ENCODE peak calls at places on chromosomes 11 and 22, in ten cellular contexts. One of them, this sample, is unnamed.

GRCh38 chr11:116874251-116874650 is 36.8 kb upstream of the APOA1 start:
- DNase-seq in stimulated activated CD4-positive, alpha-beta T cell treated with anti-CD3 and anti-CD28 coated beads, Interleukin-1b, Interleukin-23, amount 100 ng/mL, for 1 hour: no peak
- DNase-seq in NCI-H1048: no peak
- DNase-seq in HS-27A: no peak
- DNase-seq in stimulated activated naive CD8-positive, alpha-beta T cell treated with anti-CD3 and anti-CD28 coated beads, Interleukin-15, Interleukin-2, amounts not matched to agents 100 U/mL and 50 U/mL, for 24 hours: no peak
- DNase-seq in activated CD8-positive, alpha-beta T cell treated with anti-CD3 and anti-CD28 coated beads, Interleukin-2, amount 10 ng/mL, durations not matched to agents 7 days and 5 days: no peak
- DNase-seq in stimulated activated CD8-positive, alpha-beta memory T cell treated with anti-CD3 and anti-CD28 coated beads, Interleukin-2, amount 100 ng/mL, for 1 hour: no peak
- DNase-seq in activated naive CD8-positive, alpha-beta T cell treated with anti-CD3 and anti-CD28 coated beads, Interleukin-2, amount 10 ng/mL, durations not matched to agents 7 days and 5 days: no peak
- DNase-seq in dermis microvascular lymphatic vessel endothelial cell: no peak
- DNase-seq in epithelial cell of prostate: no peak
- DNase-seq in this sample: no peak

GRCh38 chr11:119977584-119977860 is 160.4 kb downstream of the TRIM29 start:
- DNase-seq in HS-27A: no peak
- DNase-seq in dermis microvascular lymphatic vessel endothelial cell: no peak
- DNase-seq in stimulated activated CD8-positive, alpha-beta memory T cell treated with anti-CD3 and anti-CD28 coated beads, Interleukin-2, amount 100 ng/mL, for 1 hour: no peak
- DNase-seq in activated CD8-positive, alpha-beta T cell treated with anti-CD3 and anti-CD28 coated beads, Interleukin-2, amount 10 ng/mL, durations not matched to agents 7 days and 5 days: no peak
- DNase-seq in activated naive CD8-positive, alpha-beta T cell treated with anti-CD3 and anti-CD28 coated beads, Interleukin-2, amount 10 ng/mL, durations not matched to agents 7 days and 5 days: no peak
- DNase-seq in stimulated activated naive CD8-positive, alpha-beta T cell treated with anti-CD3 and anti-CD28 coated beads, Interleukin-15, Interleukin-2, amounts not matched to agents 100 U/mL and 50 U/mL, for 24 hours: no peak
- DNase-seq in NCI-H1048: no peak
- DNase-seq in epithelial cell of prostate: no peak
- DNase-seq in stimulated activated CD4-positive, alpha-beta T cell treated with anti-CD3 and anti-CD28 coated beads, Interleukin-1b, Interleukin-23, amount 100 ng/mL, for 1 hour: no peak
- DNase-seq in this sample: no peak

GRCh38 chr11:16902979-16903378 is 111.2 kb downstream of the PLEKHA7 start:
- DNase-seq in activated CD8-positive, alpha-beta T cell treated with anti-CD3 and anti-CD28 coated beads, Interleukin-2, amount 10 ng/mL, durations not matched to agents 7 days and 5 days: no peak
- DNase-seq in stimulated activated CD8-positive, alpha-beta memory T cell treated with anti-CD3 and anti-CD28 coated beads, Interleukin-2, amount 100 ng/mL, for 1 hour: no peak
- DNase-seq in stimulated activated CD4-positive, alpha-beta T cell treated with anti-CD3 and anti-CD28 coated beads, Interleukin-1b, Interleukin-23, amount 100 ng/mL, for 1 hour: no peak
- DNase-seq in activated naive CD8-positive, alpha-beta T cell treated with anti-CD3 and anti-CD28 coated beads, Interleukin-2, amount 10 ng/mL, durations not matched to agents 7 days and 5 days: no peak
- DNase-seq in epithelial cell of prostate: no peak
- DNase-seq in stimulated activated naive CD8-positive, alpha-beta T cell treated with anti-CD3 and anti-CD28 coated beads, Interleukin-15, Interleukin-2, amounts not matched to agents 100 U/mL and 50 U/mL, for 24 hours: no peak
- DNase-seq in dermis microvascular lymphatic vessel endothelial cell: peak
- DNase-seq in HS-27A: no peak
- DNase-seq in NCI-H1048: no peak
- DNase-seq in this sample: no peak

GRCh38 chr11:86980397-86980796 is 25.2 kb upstream of the FZD4 start:
- DNase-seq in activated naive CD8-positive, alpha-beta T cell treated with anti-CD3 and anti-CD28 coated beads, Interleukin-2, amount 10 ng/mL, durations not matched to agents 7 days and 5 days: no peak
- DNase-seq in HS-27A: no peak
- DNase-seq in stimulated activated naive CD8-positive, alpha-beta T cell treated with anti-CD3 and anti-CD28 coated beads, Interleukin-15, Interleukin-2, amounts not matched to agents 100 U/mL and 50 U/mL, for 24 hours: no peak
- DNase-seq in stimulated activated CD4-positive, alpha-beta T cell treated with anti-CD3 and anti-CD28 coated beads, Interleukin-1b, Interleukin-23, amount 100 ng/mL, for 1 hour: no peak
- DNase-seq in dermis microvascular lymphatic vessel endothelial cell: no peak
- DNase-seq in epithelial cell of prostate: no peak
- DNase-seq in activated CD8-positive, alpha-beta T cell treated with anti-CD3 and anti-CD28 coated beads, Interleukin-2, amount 10 ng/mL, durations not matched to agents 7 days and 5 days: no peak
- DNase-seq in stimulated activated CD8-positive, alpha-beta memory T cell treated with anti-CD3 and anti-CD28 coated beads, Interleukin-2, amount 100 ng/mL, for 1 hour: no peak
- DNase-seq in NCI-H1048: no peak
- DNase-seq in this sample: no peak

GRCh38 chr11:116849060-116849459 is 11.6 kb upstream of the APOA1 start:
- DNase-seq in stimulated activated CD4-positive, alpha-beta T cell treated with anti-CD3 and anti-CD28 coated beads, Interleukin-1b, Interleukin-23, amount 100 ng/mL, for 1 hour: no peak
- DNase-seq in activated CD8-positive, alpha-beta T cell treated with anti-CD3 and anti-CD28 coated beads, Interleukin-2, amount 10 ng/mL, durations not matched to agents 7 days and 5 days: no peak
- DNase-seq in NCI-H1048: no peak
- DNase-seq in dermis microvascular lymphatic vessel endothelial cell: no peak
- DNase-seq in stimulated activated CD8-positive, alpha-beta memory T cell treated with anti-CD3 and anti-CD28 coated beads, Interleukin-2, amount 100 ng/mL, for 1 hour: no peak
- DNase-seq in epithelial cell of prostate: no peak
- DNase-seq in activated naive CD8-positive, alpha-beta T cell treated with anti-CD3 and anti-CD28 coated beads, Interleukin-2, amount 10 ng/mL, durations not matched to agents 7 days and 5 days: no peak
- DNase-seq in HS-27A: no peak
- DNase-seq in stimulated activated naive CD8-positive, alpha-beta T cell treated with anti-CD3 and anti-CD28 coated beads, Interleukin-15, Interleukin-2, amounts not matched to agents 100 U/mL and 50 U/mL, for 24 hours: no peak
- DNase-seq in this sample: no peak

GRCh38 chr22:26170795-26171194 is 1.5 kb downstream of the SEZ6L start:
- DNase-seq in NCI-H1048: no peak
- DNase-seq in activated CD8-positive, alpha-beta T cell treated with anti-CD3 and anti-CD28 coated beads, Interleukin-2, amount 10 ng/mL, durations not matched to agents 7 days and 5 days: peak
- DNase-seq in stimulated activated CD4-positive, alpha-beta T cell treated with anti-CD3 and anti-CD28 coated beads, Interleukin-1b, Interleukin-23, amount 100 ng/mL, for 1 hour: no peak
- DNase-seq in stimulated activated naive CD8-positive, alpha-beta T cell treated with anti-CD3 and anti-CD28 coated beads, Interleukin-15, Interleukin-2, amounts not matched to agents 100 U/mL and 50 U/mL, for 24 hours: peak
- DNase-seq in activated naive CD8-positive, alpha-beta T cell treated with anti-CD3 and anti-CD28 coated beads, Interleukin-2, amount 10 ng/mL, durations not matched to agents 7 days and 5 days: peak
- DNase-seq in epithelial cell of prostate: no peak
- DNase-seq in stimulated activated CD8-positive, alpha-beta memory T cell treated with anti-CD3 and anti-CD28 coated beads, Interleukin-2, amount 100 ng/mL, for 1 hour: no peak
- DNase-seq in HS-27A: no peak
- DNase-seq in dermis microvascular lymphatic vessel endothelial cell: no peak
- DNase-seq in this sample: no peak

GRCh38 chr22:33917744-33918406 is 2.4 kb downstream of the LARGE1 start:
- DNase-seq in NCI-H1048: no peak
- DNase-seq in dermis microvascular lymphatic vessel endothelial cell: no peak
- DNase-seq in stimulated activated CD8-positive, alpha-beta memory T cell treated with anti-CD3 and anti-CD28 coated beads, Interleukin-2, amount 100 ng/mL, for 1 hour: no peak
- DNase-seq in HS-27A: no peak
- DNase-seq in activated CD8-positive, alpha-beta T cell treated with anti-CD3 and anti-CD28 coated beads, Interleukin-2, amount 10 ng/mL, durations not matched to agents 7 days and 5 days: no peak
- DNase-seq in stimulated activated CD4-positive, alpha-beta T cell treated with anti-CD3 and anti-CD28 coated beads, Interleukin-1b, Interleukin-23, amount 100 ng/mL, for 1 hour: no peak
- DNase-seq in epithelial cell of prostate: no peak
- DNase-seq in activated naive CD8-positive, alpha-beta T cell treated with anti-CD3 and anti-CD28 coated beads, Interleukin-2, amount 10 ng/mL, durations not matched to agents 7 days and 5 days: no peak
- DNase-seq in stimulated activated naive CD8-positive, alpha-beta T cell treated with anti-CD3 and anti-CD28 coated beads, Interleukin-15, Interleukin-2, amounts not matched to agents 100 U/mL and 50 U/mL, for 24 hours: no peak
- DNase-seq in this sample: no peak

GRCh38 chr11:33262016-33262638 is 4.9 kb downstream of the HIPK3 start:
- DNase-seq in stimulated activated CD4-positive, alpha-beta T cell treated with anti-CD3 and anti-CD28 coated beads, Interleukin-1b, Interleukin-23, amount 100 ng/mL, for 1 hour: no peak
- DNase-seq in activated naive CD8-positive, alpha-beta T cell treated with anti-CD3 and anti-CD28 coated beads, Interleukin-2, amount 10 ng/mL, durations not matched to agents 7 days and 5 days: no peak
- DNase-seq in activated CD8-positive, alpha-beta T cell treated with anti-CD3 and anti-CD28 coated beads, Interleukin-2, amount 10 ng/mL, durations not matched to agents 7 days and 5 days: no peak
- DNase-seq in HS-27A: no peak
- DNase-seq in dermis microvascular lymphatic vessel endothelial cell: no peak
- DNase-seq in stimulated activated CD8-positive, alpha-beta memory T cell treated with anti-CD3 and anti-CD28 coated beads, Interleukin-2, amount 100 ng/mL, for 1 hour: no peak
- DNase-seq in stimulated activated naive CD8-positive, alpha-beta T cell treated with anti-CD3 and anti-CD28 coated beads, Interleukin-15, Interleukin-2, amounts not matched to agents 100 U/mL and 50 U/mL, for 24 hours: no peak
- DNase-seq in epithelial cell of prostate: no peak
- DNase-seq in NCI-H1048: no peak
- DNase-seq in this sample: no peak

GRCh38 chr11:104547996-104548661 is 350.1 kb downstream of the CASP12 start:
- DNase-seq in NCI-H1048: no peak
- DNase-seq in epithelial cell of prostate: peak
- DNase-seq in stimulated activated naive CD8-positive, alpha-beta T cell treated with anti-CD3 and anti-CD28 coated beads, Interleukin-15, Interleukin-2, amounts not matched to agents 100 U/mL and 50 U/mL, for 24 hours: no peak
- DNase-seq in stimulated activated CD4-positive, alpha-beta T cell treated with anti-CD3 and anti-CD28 coated beads, Interleukin-1b, Interleukin-23, amount 100 ng/mL, for 1 hour: no peak
- DNase-seq in dermis microvascular lymphatic vessel endothelial cell: no peak
- DNase-seq in activated CD8-positive, alpha-beta T cell treated with anti-CD3 and anti-CD28 coated beads, Interleukin-2, amount 10 ng/mL, durations not matched to agents 7 days and 5 days: no peak
- DNase-seq in HS-27A: no peak
- DNase-seq in activated naive CD8-positive, alpha-beta T cell treated with anti-CD3 and anti-CD28 coated beads, Interleukin-2, amount 10 ng/mL, durations not matched to agents 7 days and 5 days: no peak
- DNase-seq in stimulated activated CD8-positive, alpha-beta memory T cell treated with anti-CD3 and anti-CD28 coated beads, Interleukin-2, amount 100 ng/mL, for 1 hour: no peak
- DNase-seq in this sample: no peak

GRCh38 chr22:40043086-40043485 is 48.3 kb downstream of the FAM83F start:
- DNase-seq in dermis microvascular lymphatic vessel endothelial cell: peak
- DNase-seq in epithelial cell of prostate: no peak
- DNase-seq in HS-27A: no peak
- DNase-seq in NCI-H1048: peak
- DNase-seq in activated naive CD8-positive, alpha-beta T cell treated with anti-CD3 and anti-CD28 coated beads, Interleukin-2, amount 10 ng/mL, durations not matched to agents 7 days and 5 days: no peak
- DNase-seq in stimulated activated CD8-positive, alpha-beta memory T cell treated with anti-CD3 and anti-CD28 coated beads, Interleukin-2, amount 100 ng/mL, for 1 hour: no peak
- DNase-seq in activated CD8-positive, alpha-beta T cell treated with anti-CD3 and anti-CD28 coated beads, Interleukin-2, amount 10 ng/mL, durations not matched to agents 7 days and 5 days: no peak
- DNase-seq in stimulated activated CD4-positive, alpha-beta T cell treated with anti-CD3 and anti-CD28 coated beads, Interleukin-1b, Interleukin-23, amount 100 ng/mL, for 1 hour: no peak
- DNase-seq in stimulated activated naive CD8-positive, alpha-beta T cell treated with anti-CD3 and anti-CD28 coated beads, Interleukin-15, Interleukin-2, amounts not matched to agents 100 U/mL and 50 U/mL, for 24 hours: no peak
- DNase-seq in this sample: no peak

GRCh38 chr11:33935005-33935404 is 43.1 kb upstream of the LMO2 start:
- DNase-seq in HS-27A: no peak
- DNase-seq in activated naive CD8-positive, alpha-beta T cell treated with anti-CD3 and anti-CD28 coated beads, Interleukin-2, amount 10 ng/mL, durations not matched to agents 7 days and 5 days: no peak
- DNase-seq in dermis microvascular lymphatic vessel endothelial cell: no peak
- DNase-seq in stimulated activated naive CD8-positive, alpha-beta T cell treated with anti-CD3 and anti-CD28 coated beads, Interleukin-15, Interleukin-2, amounts not matched to agents 100 U/mL and 50 U/mL, for 24 hours: no peak
- DNase-seq in epithelial cell of prostate: no peak
- DNase-seq in stimulated activated CD4-positive, alpha-beta T cell treated with anti-CD3 and anti-CD28 coated beads, Interleukin-1b, Interleukin-23, amount 100 ng/mL, for 1 hour: no peak
- DNase-seq in stimulated activated CD8-positive, alpha-beta memory T cell treated with anti-CD3 and anti-CD28 coated beads, Interleukin-2, amount 100 ng/mL, for 1 hour: no peak
- DNase-seq in activated CD8-positive, alpha-beta T cell treated with anti-CD3 and anti-CD28 coated beads, Interleukin-2, amount 10 ng/mL, durations not matched to agents 7 days and 5 days: no peak
- DNase-seq in NCI-H1048: no peak
- DNase-seq in this sample: no peak

GRCh38 chr22:18929459-18929858 is 6.6 kb downstream of the PRODH start:
- DNase-seq in activated CD8-positive, alpha-beta T cell treated with anti-CD3 and anti-CD28 coated beads, Interleukin-2, amount 10 ng/mL, durations not matched to agents 7 days and 5 days: no peak
- DNase-seq in stimulated activated naive CD8-positive, alpha-beta T cell treated with anti-CD3 and anti-CD28 coated beads, Interleukin-15, Interleukin-2, amounts not matched to agents 100 U/mL and 50 U/mL, for 24 hours: no peak
- DNase-seq in stimulated activated CD4-positive, alpha-beta T cell treated with anti-CD3 and anti-CD28 coated beads, Interleukin-1b, Interleukin-23, amount 100 ng/mL, for 1 hour: no peak
- DNase-seq in NCI-H1048: no peak
- DNase-seq in HS-27A: no peak
- DNase-seq in dermis microvascular lymphatic vessel endothelial cell: no peak
- DNase-seq in activated naive CD8-positive, alpha-beta T cell treated with anti-CD3 and anti-CD28 coated beads, Interleukin-2, amount 10 ng/mL, durations not matched to agents 7 days and 5 days: no peak
- DNase-seq in stimulated activated CD8-positive, alpha-beta memory T cell treated with anti-CD3 and anti-CD28 coated beads, Interleukin-2, amount 100 ng/mL, for 1 hour: no peak
- DNase-seq in epithelial cell of prostate: no peak
- DNase-seq in this sample: no peak

GRCh38 chr11:76648929-76649328 is 21.6 kb downstream of the LRRC32 start:
- DNase-seq in activated naive CD8-positive, alpha-beta T cell treated with anti-CD3 and anti-CD28 coated beads, Interleukin-2, amount 10 ng/mL, durations not matched to agents 7 days and 5 days: no peak
- DNase-seq in stimulated activated CD4-positive, alpha-beta T cell treated with anti-CD3 and anti-CD28 coated beads, Interleukin-1b, Interleukin-23, amount 100 ng/mL, for 1 hour: no peak
- DNase-seq in stimulated activated naive CD8-positive, alpha-beta T cell treated with anti-CD3 and anti-CD28 coated beads, Interleukin-15, Interleukin-2, amounts not matched to agents 100 U/mL and 50 U/mL, for 24 hours: no peak
- DNase-seq in stimulated activated CD8-positive, alpha-beta memory T cell treated with anti-CD3 and anti-CD28 coated beads, Interleukin-2, amount 100 ng/mL, for 1 hour: no peak
- DNase-seq in dermis microvascular lymphatic vessel endothelial cell: no peak
- DNase-seq in HS-27A: no peak
- DNase-seq in NCI-H1048: no peak
- DNase-seq in activated CD8-positive, alpha-beta T cell treated with anti-CD3 and anti-CD28 coated beads, Interleukin-2, amount 10 ng/mL, durations not matched to agents 7 days and 5 days: no peak
- DNase-seq in epithelial cell of prostate: no peak
- DNase-seq in this sample: no peak

GRCh38 chr11:2524446-2525165 is 79.8 kb downstream of the KCNQ1 start:
- DNase-seq in HS-27A: no peak
- DNase-seq in epithelial cell of prostate: no peak
- DNase-seq in stimulated activated CD4-positive, alpha-beta T cell treated with anti-CD3 and anti-CD28 coated beads, Interleukin-1b, Interleukin-23, amount 100 ng/mL, for 1 hour: no peak
- DNase-seq in stimulated activated naive CD8-positive, alpha-beta T cell treated with anti-CD3 and anti-CD28 coated beads, Interleukin-15, Interleukin-2, amounts not matched to agents 100 U/mL and 50 U/mL, for 24 hours: peak
- DNase-seq in stimulated activated CD8-positive, alpha-beta memory T cell treated with anti-CD3 and anti-CD28 coated beads, Interleukin-2, amount 100 ng/mL, for 1 hour: no peak
- DNase-seq in NCI-H1048: no peak
- DNase-seq in dermis microvascular lymphatic vessel endothelial cell: no peak
- DNase-seq in activated naive CD8-positive, alpha-beta T cell treated with anti-CD3 and anti-CD28 coated beads, Interleukin-2, amount 10 ng/mL, durations not matched to agents 7 days and 5 days: peak
- DNase-seq in activated CD8-positive, alpha-beta T cell treated with anti-CD3 and anti-CD28 coated beads, Interleukin-2, amount 10 ng/mL, durations not matched to agents 7 days and 5 days: no peak
- DNase-seq in this sample: no peak

GRCh38 chr11:30333405-30333804 is 10.5 kb downstream of the ARL14EP start:
- DNase-seq in activated CD8-positive, alpha-beta T cell treated with anti-CD3 and anti-CD28 coated beads, Interleukin-2, amount 10 ng/mL, durations not matched to agents 7 days and 5 days: no peak
- DNase-seq in stimulated activated CD4-positive, alpha-beta T cell treated with anti-CD3 and anti-CD28 coated beads, Interleukin-1b, Interleukin-23, amount 100 ng/mL, for 1 hour: no peak
- DNase-seq in NCI-H1048: no peak
- DNase-seq in dermis microvascular lymphatic vessel endothelial cell: no peak
- DNase-seq in stimulated activated CD8-positive, alpha-beta memory T cell treated with anti-CD3 and anti-CD28 coated beads, Interleukin-2, amount 100 ng/mL, for 1 hour: no peak
- DNase-seq in epithelial cell of prostate: no peak
- DNase-seq in HS-27A: no peak
- DNase-seq in activated naive CD8-positive, alpha-beta T cell treated with anti-CD3 and anti-CD28 coated beads, Interleukin-2, amount 10 ng/mL, durations not matched to agents 7 days and 5 days: no peak
- DNase-seq in stimulated activated naive CD8-positive, alpha-beta T cell treated with anti-CD3 and anti-CD28 coated beads, Interleukin-15, Interleukin-2, amounts not matched to agents 100 U/mL and 50 U/mL, for 24 hours: no peak
- DNase-seq in this sample: no peak

GRCh38 chr11:10436224-10436623 is 18.8 kb upstream of the AMPD3 start:
- DNase-seq in dermis microvascular lymphatic vessel endothelial cell: no peak
- DNase-seq in activated CD8-positive, alpha-beta T cell treated with anti-CD3 and anti-CD28 coated beads, Interleukin-2, amount 10 ng/mL, durations not matched to agents 7 days and 5 days: no peak
- DNase-seq in NCI-H1048: no peak
- DNase-seq in activated naive CD8-positive, alpha-beta T cell treated with anti-CD3 and anti-CD28 coated beads, Interleukin-2, amount 10 ng/mL, durations not matched to agents 7 days and 5 days: no peak
- DNase-seq in epithelial cell of prostate: no peak
- DNase-seq in HS-27A: no peak
- DNase-seq in stimulated activated CD4-positive, alpha-beta T cell treated with anti-CD3 and anti-CD28 coated beads, Interleukin-1b, Interleukin-23, amount 100 ng/mL, for 1 hour: no peak
- DNase-seq in stimulated activated CD8-positive, alpha-beta memory T cell treated with anti-CD3 and anti-CD28 coated beads, Interleukin-2, amount 100 ng/mL, for 1 hour: no peak
- DNase-seq in stimulated activated naive CD8-positive, alpha-beta T cell treated with anti-CD3 and anti-CD28 coated beads, Interleukin-15, Interleukin-2, amounts not matched to agents 100 U/mL and 50 U/mL, for 24 hours: no peak
- DNase-seq in this sample: no peak

GRCh38 chr11:1998290-1998689 is 648 bp upstream of the H19 start:
- DNase-seq in stimulated activated naive CD8-positive, alpha-beta T cell treated with anti-CD3 and anti-CD28 coated beads, Interleukin-15, Interleukin-2, amounts not matched to agents 100 U/mL and 50 U/mL, for 24 hours: no peak
- DNase-seq in dermis microvascular lymphatic vessel endothelial cell: no peak
- DNase-seq in activated naive CD8-positive, alpha-beta T cell treated with anti-CD3 and anti-CD28 coated beads, Interleukin-2, amount 10 ng/mL, durations not matched to agents 7 days and 5 days: no peak
- DNase-seq in stimulated activated CD4-positive, alpha-beta T cell treated with anti-CD3 and anti-CD28 coated beads, Interleukin-1b, Interleukin-23, amount 100 ng/mL, for 1 hour: no peak
- DNase-seq in stimulated activated CD8-positive, alpha-beta memory T cell treated with anti-CD3 and anti-CD28 coated beads, Interleukin-2, amount 100 ng/mL, for 1 hour: no peak
- DNase-seq in NCI-H1048: no peak
- DNase-seq in HS-27A: no peak
- DNase-seq in epithelial cell of prostate: no peak
- DNase-seq in activated CD8-positive, alpha-beta T cell treated with anti-CD3 and anti-CD28 coated beads, Interleukin-2, amount 10 ng/mL, durations not matched to agents 7 days and 5 days: no peak
- DNase-seq in this sample: no peak

GRCh38 chr22:29306830-29307657 is 594 bp downstream of the GAS2L1 start:
- DNase-seq in epithelial cell of prostate: no peak
- DNase-seq in activated CD8-positive, alpha-beta T cell treated with anti-CD3 and anti-CD28 coated beads, Interleukin-2, amount 10 ng/mL, durations not matched to agents 7 days and 5 days: peak
- DNase-seq in dermis microvascular lymphatic vessel endothelial cell: no peak
- DNase-seq in stimulated activated CD8-positive, alpha-beta memory T cell treated with anti-CD3 and anti-CD28 coated beads, Interleukin-2, amount 100 ng/mL, for 1 hour: no peak
- DNase-seq in stimulated activated naive CD8-positive, alpha-beta T cell treated with anti-CD3 and anti-CD28 coated beads, Interleukin-15, Interleukin-2, amounts not matched to agents 100 U/mL and 50 U/mL, for 24 hours: peak
- DNase-seq in NCI-H1048: peak
- DNase-seq in stimulated activated CD4-positive, alpha-beta T cell treated with anti-CD3 and anti-CD28 coated beads, Interleukin-1b, Interleukin-23, amount 100 ng/mL, for 1 hour: no peak
- DNase-seq in HS-27A: no peak
- DNase-seq in activated naive CD8-positive, alpha-beta T cell treated with anti-CD3 and anti-CD28 coated beads, Interleukin-2, amount 10 ng/mL, durations not matched to agents 7 days and 5 days: peak
- DNase-seq in this sample: no peak

This sample was measured in CD4-positive, alpha-beta memory T cell.